ENCODE peak calls at places on chromosome 7, in six cellular contexts. R is left ventricle myocardium inferior, D is fibroblast of pulmonary artery, K is hepatocyte, X is cardiac muscle cell, L is GM23338. H is an unnamed sample.

GRCh38 chr7:123675092-123675473 is 19.4 kb downstream of the LMOD2 start:
- DNase-seq in R (no peak), D (peak; percentile 69), K (no peak), X (peak; percentile 64), L (no peak), H (no peak)

GRCh38 chr7:16891338-16891737 is 9.6 kb upstream of the AGR3 start:
- DNase-seq in R (no peak), D (peak; percentile 71), K (peak; percentile 83), X (peak; percentile 72), L (peak; percentile 69), H (peak; percentile 25)

GRCh38 chr7:130896051-130896881 is 162.3 kb upstream of the KLF14 start:
- DNase-seq in R (no peak), D (peak; percentile 61), K (no peak), X (peak; percentile 61), L (peak; percentile 64), H (no peak)

GRCh38 chr7:81173766-81174281 is 255.0 kb upstream of the SEMA3C start:
- DNase-seq in R (no peak), D (peak; percentile 90), K (no peak), X (peak; percentile 88), L (peak; percentile 17), H (no peak)

GRCh38 chr7:65379318-65379717 is 5.7 kb downstream of the ZNF92 start:
- DNase-seq in R (no peak), D (peak; percentile 55), K (no peak), X (peak; percentile 41), L (no peak), H (no peak)

GRCh38 chr7:1364068-1364905 is 95.0 kb downstream of the MICALL2 start:
- DNase-seq in R (no peak), D (no peak), K (no peak), X (no peak), L (no peak), H (no peak)

GRCh38 chr7:96188623-96188991 is 133.3 kb downstream of the SLC25A13 start:
- DNase-seq in R (no peak), D (no peak), K (no peak), X (peak; percentile 9), L (no peak), H (no peak)

GRCh38 chr7:131159961-131160361 is 167.7 kb upstream of the MKLN1 start:
- DNase-seq in R (no peak), D (peak; percentile 58), K (no peak), X (peak; percentile 66), L (no peak), H (no peak)

GRCh38 chr7:48171190-48171589 is at the start of gene ABCA13:
- DNase-seq in R (no peak), D (no peak), K (no peak), X (no peak), L (no peak), H (no peak)

GRCh38 chr7:48165157-48165556 is 6.1 kb upstream of the ABCA13 start:
- DNase-seq in R (no peak), D (no peak), K (no peak), X (no peak), L (no peak), H (no peak)

GRCh38 chr7:48173313-48173712 is 2.1 kb downstream of the ABCA13 start:
- DNase-seq in R (no peak), D (no peak), K (no peak), X (no peak), L (no peak), H (no peak)

GRCh38 chr7:48170506-48170905 is 752 bp upstream of the ABCA13 start:
- DNase-seq in R (no peak), D (no peak), K (no peak), X (no peak), L (no peak), H (no peak)

DNA sequence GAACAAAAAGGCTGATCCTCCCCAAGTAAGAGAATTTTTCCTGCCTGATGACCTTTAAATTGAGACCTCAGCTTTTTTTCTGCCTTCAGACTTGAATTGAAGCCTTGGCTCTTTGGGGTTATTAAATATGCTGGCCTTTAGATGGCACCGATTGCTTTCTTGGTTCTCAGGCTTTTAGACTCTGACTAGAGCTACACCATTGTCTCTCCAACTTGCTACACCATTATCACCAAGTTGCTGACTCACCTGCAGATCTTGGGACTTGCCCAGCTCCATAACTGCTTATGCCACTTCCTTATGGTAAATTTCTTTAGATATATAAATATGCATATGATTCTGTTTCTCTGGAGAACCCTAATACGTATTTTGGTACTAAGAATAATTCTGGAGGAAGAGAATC is 3.1 kb upstream of the ABCA13 start:
- DNase-seq in R (no peak), D (peak; percentile 51), K (no peak), X (peak; percentile 58), L (no peak), H (no peak)
- TF ChIP-seq CTCF in R (no peak), D (peak; percentile 8), K (no peak), X (no peak), L (peak; percentile 39), H (peak; percentile 4)

DNA sequence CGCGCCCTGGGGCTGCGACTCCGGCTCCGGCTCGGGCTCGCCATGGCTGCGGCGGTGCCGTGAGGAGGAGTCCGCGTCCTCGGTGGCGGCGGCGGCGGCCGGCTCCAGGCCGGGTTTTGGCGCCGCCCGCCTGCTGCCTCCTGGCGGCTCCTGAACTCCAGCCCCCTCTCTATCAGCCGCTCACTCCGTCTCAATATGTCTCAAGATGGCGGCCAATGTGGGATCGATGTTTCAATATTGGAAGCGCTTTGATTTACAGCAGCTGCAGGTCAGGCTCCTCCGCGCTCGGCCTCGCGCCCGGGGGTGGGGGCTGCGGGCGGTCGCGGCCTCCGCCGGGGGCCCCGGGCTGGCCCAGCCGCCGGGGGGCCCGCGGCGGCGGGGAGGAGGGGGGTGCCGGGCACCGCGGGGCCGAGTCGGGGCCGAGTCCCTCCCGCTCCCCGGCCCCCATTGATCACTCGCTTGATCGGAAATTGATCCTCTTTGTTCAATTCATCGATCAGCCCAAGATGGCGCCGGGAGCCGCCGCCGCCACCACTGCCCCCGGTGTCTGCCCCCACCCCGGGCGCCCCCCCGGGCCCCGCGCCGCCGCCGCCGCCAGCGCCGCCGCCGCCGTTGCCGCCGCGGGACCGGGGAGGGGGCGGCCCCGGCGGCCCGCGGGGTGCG is 1.5 kb upstream of the CUX1 start:
- DNase-seq in R (peak; percentile 80), D (peak; percentile 83), K (peak; percentile 92), X (peak; percentile 89), L (peak; percentile 89), H (peak; percentile 38)
- TF ChIP-seq CTCF in R (peak; percentile 33), D (no peak), K (no peak), X (no peak), L (no peak), H (no peak)

GRCh38 chr7:136912339-136912738 is 43.9 kb downstream of the CHRM2 start:
- DNase-seq in R (no peak), D (no peak), K (no peak), X (no peak), L (peak; percentile 21), H (no peak)

GRCh38 chr7:136914016-136914415 is 45.6 kb downstream of the CHRM2 start:
- DNase-seq in R (no peak), D (no peak), K (no peak), X (no peak), L (no peak), H (no peak)

DNA sequence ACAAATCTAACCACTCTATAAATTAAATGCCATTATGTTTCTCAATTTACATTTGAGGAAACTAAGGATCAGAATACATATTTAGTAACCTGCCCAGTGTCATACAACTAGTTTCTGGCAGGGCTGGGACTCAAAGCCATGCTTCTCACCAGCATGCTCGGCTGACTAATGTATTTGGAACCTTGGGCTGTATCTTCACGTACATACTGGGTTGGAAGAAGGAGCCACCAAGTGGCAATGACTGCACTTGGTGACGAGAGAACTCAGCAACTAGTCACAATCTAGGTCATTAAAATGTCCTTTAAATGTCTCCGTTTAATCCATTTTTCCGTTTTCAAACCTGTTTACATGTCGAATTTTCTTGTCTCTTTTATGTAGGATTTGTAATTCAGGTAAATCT is 42.9 kb downstream of the CHRM2 start:
- DNase-seq in R (no peak), D (no peak), K (no peak), X (no peak), L (peak; percentile 25), H (no peak)
- TF ChIP-seq CTCF in R (peak; percentile 9), D (no peak), K (no peak), X (no peak), L (peak; percentile 51), H (no peak)

GRCh38 chr7:77293046-77293445 is 93.4 kb upstream of the FGL2 start:
- DNase-seq in R (no peak), D (no peak), K (no peak), X (no peak), L (no peak), H (no peak)
- TF ChIP-seq CTCF in R (peak; percentile 17), D (no peak), K (no peak), X (no peak), L (peak; percentile 35), H (no peak)

DNA sequence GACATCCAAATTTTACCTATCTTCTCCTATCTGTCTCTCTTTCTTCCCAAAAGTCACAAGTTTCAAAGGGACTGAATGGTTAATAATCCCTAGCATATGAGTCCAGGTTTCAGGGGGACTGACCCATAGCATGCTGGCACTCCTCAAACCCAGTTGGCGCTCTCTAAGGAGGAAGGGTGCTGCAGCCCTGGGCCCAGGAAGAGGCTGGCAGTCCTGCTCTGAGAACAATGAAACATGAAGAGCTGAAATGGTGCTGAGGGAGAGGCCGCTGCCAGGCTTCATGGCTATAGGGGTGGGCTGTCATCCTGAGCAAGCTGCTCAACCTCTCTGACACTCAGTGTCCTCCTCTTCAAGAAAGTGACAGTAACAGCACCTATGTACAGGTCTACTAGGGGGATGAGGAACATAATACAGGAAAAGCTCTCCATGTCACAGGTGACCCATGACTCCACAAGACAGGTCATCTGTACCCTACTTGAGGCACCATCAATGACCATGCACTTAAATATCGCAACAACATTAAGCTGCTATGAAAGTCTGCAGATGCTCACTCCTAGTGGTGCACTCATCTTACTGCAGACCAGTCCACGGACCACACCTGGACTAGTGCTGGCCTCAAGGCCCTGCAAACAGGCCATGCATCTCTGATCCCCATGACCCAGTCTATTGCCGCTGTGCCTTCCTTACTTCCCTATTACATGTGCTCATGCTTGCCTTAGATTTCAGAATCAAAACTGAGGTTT is 17.0 kb downstream of the COBL start:
- DNase-seq in R (no peak), D (no peak), K (no peak), X (no peak), L (no peak), H (no peak)
- TF ChIP-seq CTCF in R (peak; percentile 11), D (no peak), K (no peak), X (no peak), L (peak; percentile 5), H (no peak)

GRCh38 chr7:148615085-148615750 is 24.7 kb downstream of the C7orf33 start:
- DNase-seq in R (no peak), D (no peak), K (no peak), X (no peak), L (no peak), H (no peak)

GRCh38 chr7:148609045-148609725 is 18.6 kb downstream of the C7orf33 start:
- DNase-seq in R (no peak), D (peak; percentile 58), K (no peak), X (peak; percentile 25), L (no peak), H (no peak)

GRCh38 chr7:148607151-148607661 is 16.6 kb downstream of the C7orf33 start:
- DNase-seq in R (no peak), D (no peak), K (no peak), X (no peak), L (peak; percentile 90), H (no peak)

GRCh38 chr7:148611692-148612091 is 21.1 kb downstream of the C7orf33 start:
- DNase-seq in R (no peak), D (no peak), K (no peak), X (no peak), L (peak; percentile 78), H (no peak)
- TF ChIP-seq CTCF in R (no peak), D (no peak), K (no peak), X (no peak), L (peak; percentile 80), H (no peak)

GRCh38 chr7:99459087-99459486 is 6.9 kb downstream of the ATP5MF start:
- DNase-seq in R (no peak), D (peak; percentile 28), K (no peak), X (peak; percentile 19), L (peak; percentile 82), H (no peak)
- TF ChIP-seq CTCF in R (no peak), D (peak; percentile 36), K (no peak), X (peak; percentile 23), L (peak; percentile 61), H (no peak)

H was measured in AG09319.